ENCODE peak calls at places on chromosome 1, in five cellular contexts. T is omental fat pad; N is neural crest cell; F is brain microvascular endothelial cell; P is stimulated activated CD4-positive, alpha-beta T cell treated with anti-CD3 and anti-CD28 coated beads, Interleukin-1b, Interleukin-23, amount 100 ng/mL, for 4 hours. I is an unnamed sample.

GRCh38 chr1:117147856-117148588 is 26.5 kb upstream of the TRIM45 start:
- DNase-seq in T (no peak), N (no peak), F (peak; percentile 48), P (no peak), I (no peak)

GRCh38 chr1:54681396-54681795 is 34.3 kb upstream of the TTC4 start:
- DNase-seq in T (no peak), N (no peak), F (peak; percentile 18), P (no peak), I (no peak)

GRCh38 chr1:168032048-168032447 is 95.2 kb upstream of the MPC2 start:
- DNase-seq in T (no peak), N (no peak), F (no peak), P (no peak), I (no peak)

GRCh38 chr1:177010246-177010825 is 154.2 kb downstream of the ASTN1 start:
- DNase-seq in T (no peak), N (no peak), F (no peak), P (no peak), I (no peak)

GRCh38 chr1:229225331-229225782 is 45.6 kb upstream of the RAB4A start:
- DNase-seq in T (no peak), N (no peak), F (no peak), P (no peak), I (no peak)

GRCh38 chr1:8340456-8340855 is 22.5 kb downstream of the SLC45A1 start:
- DNase-seq in T (no peak), N (no peak), F (no peak), P (no peak), I (no peak)

GRCh38 chr1:239677362-239677761 is 291.0 kb downstream of the CHRM3 start:
- DNase-seq in T (no peak), N (no peak), F (no peak), P (no peak), I (no peak)

GRCh38 chr1:241424480-241424971 is 67.5 kb upstream of the RGS7 start:
- DNase-seq in T (no peak), N (no peak), F (no peak), P (no peak), I (peak; percentile 63)

GRCh38 chr1:1958071-1958541 is 39.0 kb upstream of the TMEM52 start:
- DNase-seq in T (no peak), N (no peak), F (no peak), P (no peak), I (no peak)

GRCh38 chr1:43509007-43509739 is 21.5 kb upstream of the PTPRF start:
- DNase-seq in T (no peak), N (no peak), F (no peak), P (no peak), I (no peak)